ENCODE peak calls at places on chromosomes 13 and 19, in four cellular contexts. One of them, this sample, is unnamed.

GRCh38 chr13:20831254-20831653 is 57.5 kb upstream of the EEF1AKMT1 start:
- DNase-seq in left ventricle myocardium inferior: no peak
- DNase-seq in uterus: no peak
- DNase-seq in astrocyte of the cerebellum: no peak
- DNase-seq in this sample: no peak

GRCh38 chr13:46489586-46490023 is 63.4 kb upstream of the LRCH1 start:
- DNase-seq in left ventricle myocardium inferior: no peak
- DNase-seq in uterus: no peak
- DNase-seq in astrocyte of the cerebellum: peak
- DNase-seq in this sample: peak

GRCh38 chr13:45847554-45848224 is 3.9 kb downstream of the SIAH3 start:
- DNase-seq in left ventricle myocardium inferior: peak
- DNase-seq in uterus: no peak
- DNase-seq in astrocyte of the cerebellum: no peak
- DNase-seq in this sample: no peak

GRCh38 chr13:98110749-98111148 is 32.1 kb upstream of the FARP1 start:
- DNase-seq in left ventricle myocardium inferior: no peak
- DNase-seq in uterus: no peak
- DNase-seq in astrocyte of the cerebellum: no peak
- DNase-seq in this sample: no peak

GRCh38 chr13:98479496-98480003 is 97.4 kb downstream of the STK24 start:
- DNase-seq in left ventricle myocardium inferior: no peak
- DNase-seq in uterus: no peak
- DNase-seq in astrocyte of the cerebellum: no peak
- DNase-seq in this sample: no peak

GRCh38 chr13:43567608-43568007 is 219.2 kb downstream of the ENOX1 start:
- DNase-seq in left ventricle myocardium inferior: no peak
- DNase-seq in uterus: no peak
- DNase-seq in astrocyte of the cerebellum: no peak
- DNase-seq in this sample: peak

GRCh38 chr13:40485611-40486517 is 180.6 kb downstream of the FOXO1 start:
- DNase-seq in left ventricle myocardium inferior: no peak
- DNase-seq in uterus: no peak
- DNase-seq in astrocyte of the cerebellum: no peak
- DNase-seq in this sample: no peak

GRCh38 chr19:35085947-35086346 is 29.7 kb upstream of the FXYD3 start:
- DNase-seq in left ventricle myocardium inferior: no peak
- DNase-seq in uterus: no peak
- DNase-seq in astrocyte of the cerebellum: no peak
- DNase-seq in this sample: no peak

GRCh38 chr19:47273313-47274070 is 1.2 kb upstream of the INAFM1 start:
- DNase-seq in left ventricle myocardium inferior: peak
- DNase-seq in uterus: peak
- DNase-seq in astrocyte of the cerebellum: peak
- DNase-seq in this sample: peak

GRCh38 chr19:32781280-32781679 is 61.7 kb downstream of the TDRD12 start:
- DNase-seq in left ventricle myocardium inferior: no peak
- DNase-seq in uterus: no peak
- DNase-seq in astrocyte of the cerebellum: no peak
- DNase-seq in this sample: no peak

GRCh38 chr19:16739546-16739945 is 19.9 kb downstream of the NWD1 start:
- DNase-seq in left ventricle myocardium inferior: no peak
- DNase-seq in uterus: no peak
- DNase-seq in astrocyte of the cerebellum: no peak
- DNase-seq in this sample: no peak

GRCh38 chr19:3606174-3606689 is 443 bp downstream of the TBXA2R start:
- DNase-seq in left ventricle myocardium inferior: no peak
- DNase-seq in uterus: no peak
- DNase-seq in astrocyte of the cerebellum: no peak
- DNase-seq in this sample: no peak

GRCh38 chr19:13082192-13083007 is 20.3 kb downstream of the LYL1 start:
- DNase-seq in left ventricle myocardium inferior: no peak
- DNase-seq in uterus: peak
- DNase-seq in astrocyte of the cerebellum: peak
- DNase-seq in this sample: no peak

GRCh38 chr13:52646967-52647366 is 4.7 kb downstream of the HNRNPA1L2 start:
- DNase-seq in left ventricle myocardium inferior: no peak
- DNase-seq in uterus: no peak
- DNase-seq in astrocyte of the cerebellum: no peak
- DNase-seq in this sample: no peak

GRCh38 chr13:106755542-106755941 is 187.6 kb upstream of the ARGLU1 start:
- DNase-seq in left ventricle myocardium inferior: no peak
- DNase-seq in uterus: no peak
- DNase-seq in astrocyte of the cerebellum: no peak
- DNase-seq in this sample: no peak

GRCh38 chr13:79933389-79933788 is 407.5 kb downstream of the SPRY2 start:
- DNase-seq in left ventricle myocardium inferior: no peak
- DNase-seq in uterus: no peak
- DNase-seq in astrocyte of the cerebellum: no peak
- DNase-seq in this sample: no peak

GRCh38 chr19:2446390-2446789 is 10.4 kb downstream of the LMNB2 start:
- DNase-seq in left ventricle myocardium inferior: no peak
- DNase-seq in uterus: no peak
- DNase-seq in astrocyte of the cerebellum: no peak
- DNase-seq in this sample: no peak

GRCh38 chr13:112757759-112758086 is 67.9 kb downstream of the ATP11A start:
- DNase-seq in left ventricle myocardium inferior: no peak
- DNase-seq in uterus: no peak
- DNase-seq in astrocyte of the cerebellum: no peak
- DNase-seq in this sample: no peak

GRCh38 chr19:19106061-19106551 is 32.2 kb downstream of the TMEM161A start:
- DNase-seq in left ventricle myocardium inferior: no peak
- DNase-seq in uterus: peak
- DNase-seq in astrocyte of the cerebellum: no peak
- DNase-seq in this sample: no peak

GRCh38 chr19:2237051-2237868 is 636 bp downstream of the SF3A2 start:
- DNase-seq in left ventricle myocardium inferior: no peak
- DNase-seq in uterus: no peak
- DNase-seq in astrocyte of the cerebellum: no peak
- DNase-seq in this sample: no peak

GRCh38 chr19:39506944-39507714 is 7.8 kb upstream of the SELENOV start:
- DNase-seq in left ventricle myocardium inferior: no peak
- DNase-seq in uterus: no peak
- DNase-seq in astrocyte of the cerebellum: no peak
- DNase-seq in this sample: no peak

GRCh38 chr19:36775768-36776167 is 3.2 kb upstream of the ZNF850 start:
- DNase-seq in left ventricle myocardium inferior: peak
- DNase-seq in uterus: peak
- DNase-seq in astrocyte of the cerebellum: no peak
- DNase-seq in this sample: no peak

GRCh38 chr13:102139626-102140025 is 262.2 kb downstream of the FGF14 start:
- DNase-seq in left ventricle myocardium inferior: no peak
- DNase-seq in uterus: no peak
- DNase-seq in astrocyte of the cerebellum: no peak
- DNase-seq in this sample: no peak

GRCh38 chr13:52599037-52599852 is 43.0 kb upstream of the HNRNPA1L2 start:
- DNase-seq in left ventricle myocardium inferior: no peak
- DNase-seq in uterus: no peak
- DNase-seq in astrocyte of the cerebellum: peak
- DNase-seq in this sample: no peak

GRCh38 chr13:112752711-112753541 is 63.1 kb downstream of the ATP11A start:
- DNase-seq in left ventricle myocardium inferior: no peak
- DNase-seq in uterus: peak
- DNase-seq in astrocyte of the cerebellum: no peak
- DNase-seq in this sample: no peak

GRCh38 chr19:13804830-13805683 is 9.8 kb downstream of the ZSWIM4 start:
- DNase-seq in left ventricle myocardium inferior: no peak
- DNase-seq in uterus: no peak
- DNase-seq in astrocyte of the cerebellum: no peak
- DNase-seq in this sample: no peak

GRCh38 chr19:11420429-11420893 is 1.3 kb upstream of the RGL3 start:
- DNase-seq in left ventricle myocardium inferior: peak
- DNase-seq in uterus: peak
- DNase-seq in astrocyte of the cerebellum: no peak
- DNase-seq in this sample: no peak

GRCh38 chr19:16625183-16625958 is 2.6 kb downstream of the MED26 start:
- DNase-seq in left ventricle myocardium inferior: no peak
- DNase-seq in uterus: no peak
- DNase-seq in astrocyte of the cerebellum: no peak
- DNase-seq in this sample: no peak

GRCh38 chr19:38425810-38426466 is at the start of gene RASGRP4:
- DNase-seq in left ventricle myocardium inferior: peak
- DNase-seq in uterus: no peak
- DNase-seq in astrocyte of the cerebellum: no peak
- DNase-seq in this sample: no peak

GRCh38 chr19:36547001-36547732 is 19.1 kb upstream of the ZNF260 start:
- DNase-seq in left ventricle myocardium inferior: no peak
- DNase-seq in uterus: no peak
- DNase-seq in astrocyte of the cerebellum: no peak
- DNase-seq in this sample: no peak

GRCh38 chr13:39197645-39198007 is 159.4 kb downstream of the NHLRC3 start:
- DNase-seq in left ventricle myocardium inferior: no peak
- DNase-seq in uterus: no peak
- DNase-seq in astrocyte of the cerebellum: no peak
- DNase-seq in this sample: no peak

GRCh38 chr13:44084146-44084545 is 204.4 kb downstream of the LACC1 start:
- DNase-seq in left ventricle myocardium inferior: no peak
- DNase-seq in uterus: no peak
- DNase-seq in astrocyte of the cerebellum: no peak
- DNase-seq in this sample: no peak

GRCh38 chr19:577439-578392 is 5.3 kb downstream of the BSG start:
- DNase-seq in left ventricle myocardium inferior: no peak
- DNase-seq in uterus: no peak
- DNase-seq in astrocyte of the cerebellum: no peak
- DNase-seq in this sample: no peak
- TF ChIP-seq CTCF in left ventricle myocardium inferior: no peak
- TF ChIP-seq CTCF in uterus: no peak
- TF ChIP-seq CTCF in astrocyte of the cerebellum: no peak
- TF ChIP-seq CTCF in this sample: no peak

GRCh38 chr13:27961227-27962085 is 7.7 kb downstream of the CDX2 start:
- DNase-seq in left ventricle myocardium inferior: no peak
- DNase-seq in uterus: no peak
- DNase-seq in astrocyte of the cerebellum: no peak
- DNase-seq in this sample: no peak

GRCh38 chr13:27960362-27961226 is 8.5 kb downstream of the CDX2 start:
- DNase-seq in left ventricle myocardium inferior: peak
- DNase-seq in uterus: no peak
- DNase-seq in astrocyte of the cerebellum: no peak
- DNase-seq in this sample: no peak

GRCh38 chr13:27962128-27962841 is 6.8 kb downstream of the CDX2 start:
- DNase-seq in left ventricle myocardium inferior: no peak
- DNase-seq in uterus: no peak
- DNase-seq in astrocyte of the cerebellum: no peak
- DNase-seq in this sample: no peak

GRCh38 chr13:27958928-27959539 is 10.1 kb downstream of the CDX2 start:
- DNase-seq in left ventricle myocardium inferior: no peak
- DNase-seq in uterus: no peak
- DNase-seq in astrocyte of the cerebellum: no peak
- DNase-seq in this sample: no peak

GRCh38 chr13:27959976-27960361 is 9.1 kb downstream of the CDX2 start:
- DNase-seq in left ventricle myocardium inferior: no peak
- DNase-seq in uterus: no peak
- DNase-seq in astrocyte of the cerebellum: no peak
- DNase-seq in this sample: no peak
- H3K4me3 ChIP-seq in left ventricle myocardium inferior: peak
- H3K4me3 ChIP-seq in uterus: no peak
- H3K4me3 ChIP-seq in astrocyte of the cerebellum: no peak
- H3K4me3 ChIP-seq in this sample: no peak

DNA sequence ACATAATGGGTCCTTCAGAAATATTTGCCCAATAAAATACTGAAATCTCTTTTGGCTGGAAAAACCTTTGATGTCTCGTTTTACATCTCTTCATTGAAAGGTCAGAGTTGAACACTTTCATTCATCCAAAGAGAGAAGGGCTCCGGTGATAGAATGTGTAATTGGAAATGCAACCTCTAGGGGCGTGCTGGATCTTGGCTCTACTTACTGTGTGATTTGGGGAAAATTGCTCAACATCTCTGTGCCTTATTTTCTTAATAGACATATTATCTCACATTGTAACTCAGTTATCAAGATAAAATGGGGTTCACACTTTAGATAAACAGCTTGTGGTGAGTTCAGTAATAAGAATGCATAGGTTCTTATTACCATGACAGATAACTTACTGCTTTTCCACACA is 1444.1 kb downstream of the SLITRK5 start:
- DNase-seq in left ventricle myocardium inferior: no peak
- DNase-seq in uterus: no peak
- DNase-seq in astrocyte of the cerebellum: no peak
- DNase-seq in this sample: no peak
- TF ChIP-seq CTCF in left ventricle myocardium inferior: no peak
- TF ChIP-seq CTCF in uterus: no peak
- TF ChIP-seq CTCF in astrocyte of the cerebellum: no peak
- TF ChIP-seq CTCF in this sample: no peak

GRCh38 chr19:33796164-33797100 is at the start of gene KCTD15:
- DNase-seq in left ventricle myocardium inferior: peak
- DNase-seq in uterus: peak
- DNase-seq in astrocyte of the cerebellum: no peak
- DNase-seq in this sample: no peak
- H3K4me3 ChIP-seq in left ventricle myocardium inferior: peak
- H3K4me3 ChIP-seq in uterus: peak
- H3K4me3 ChIP-seq in astrocyte of the cerebellum: peak
- H3K4me3 ChIP-seq in this sample: peak

DNA sequence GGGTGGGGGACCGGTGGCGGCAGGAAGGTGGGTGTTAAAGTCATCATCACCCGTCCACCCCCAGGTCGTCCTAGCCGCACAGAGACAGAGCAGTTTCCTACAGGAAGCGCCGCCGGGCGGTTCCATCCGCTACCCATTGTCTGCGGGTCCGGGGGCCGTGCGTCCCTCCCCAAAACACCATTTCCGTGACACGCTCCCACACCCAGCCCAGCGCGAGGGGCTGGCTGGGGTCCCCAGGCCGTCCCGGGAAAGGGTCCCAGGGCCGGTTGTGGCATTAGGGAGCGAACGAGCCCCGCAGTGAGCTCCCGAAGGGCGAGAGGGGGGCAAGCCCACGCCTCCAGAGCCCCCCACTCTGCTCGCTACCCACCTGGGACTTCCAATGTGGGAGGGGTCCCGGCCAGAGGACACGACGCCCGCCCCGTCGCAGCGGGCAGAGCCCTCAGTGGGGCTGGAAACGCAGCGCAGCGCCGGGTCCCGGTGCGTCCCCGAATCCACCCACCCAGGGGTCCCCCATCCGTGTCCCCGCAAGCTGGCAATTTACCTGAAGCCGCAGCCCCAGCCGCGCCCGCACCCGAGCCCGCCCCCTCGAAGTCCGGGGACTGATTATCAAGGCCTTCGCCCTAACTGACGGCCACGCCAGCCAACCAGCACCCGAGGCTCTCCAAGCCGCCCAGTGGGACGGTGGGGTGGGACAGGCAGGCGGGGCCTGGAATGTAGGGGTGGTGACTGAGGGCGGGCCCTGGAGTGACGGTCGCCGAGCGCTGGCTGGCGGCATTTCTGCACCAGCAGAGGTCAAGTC is at the start of gene KANK3:
- DNase-seq in left ventricle myocardium inferior: peak
- DNase-seq in uterus: peak
- DNase-seq in astrocyte of the cerebellum: peak
- DNase-seq in this sample: peak
- TF ChIP-seq CTCF in left ventricle myocardium inferior: peak
- TF ChIP-seq CTCF in uterus: no peak
- TF ChIP-seq CTCF in astrocyte of the cerebellum: no peak
- TF ChIP-seq CTCF in this sample: no peak

GRCh38 chr19:41322451-41322850 is 12.5 kb downstream of the CCDC97 start:
- DNase-seq in left ventricle myocardium inferior: no peak
- DNase-seq in uterus: no peak
- DNase-seq in astrocyte of the cerebellum: no peak
- DNase-seq in this sample: no peak
- H3K4me3 ChIP-seq in left ventricle myocardium inferior: no peak
- H3K4me3 ChIP-seq in uterus: no peak
- H3K4me3 ChIP-seq in astrocyte of the cerebellum: no peak
- H3K4me3 ChIP-seq in this sample: no peak

GRCh38 chr13:63706751-63707150 is 2291.1 kb upstream of the PCDH20 start:
- DNase-seq in left ventricle myocardium inferior: no peak
- DNase-seq in uterus: no peak
- DNase-seq in astrocyte of the cerebellum: no peak
- DNase-seq in this sample: no peak
- TF ChIP-seq CTCF in left ventricle myocardium inferior: no peak
- TF ChIP-seq CTCF in uterus: no peak
- TF ChIP-seq CTCF in astrocyte of the cerebellum: no peak
- TF ChIP-seq CTCF in this sample: no peak

This sample was measured in AG04449.